ENCODE peak calls at places on chromosomes 12 and 14, in eight cellular contexts. I is cardiac septum, W is lung, Z is midbrain, R is ELR, L is pancreas, K is nucleus accumbens, H is putamen. T is an unnamed sample.

GRCh38 chr14:58821421-58821820 is 183.7 kb downstream of the DACT1 start:
- DNase-seq in I (no peak), W (no peak), Z (no peak), R (no peak), L (no peak), K (no peak), H (no peak), T (no peak)

GRCh38 chr12:104671407-104672095 is 214.8 kb downstream of the CHST11 start:
- DNase-seq in I (peak; percentile 94), W (peak; percentile 94), Z (peak; percentile 45), R (peak; percentile 97), L (peak; percentile 75), K (peak; percentile 66), H (peak; percentile 27), T (peak; percentile 98)

GRCh38 chr14:90816686-90817436 is 631 bp upstream of the TTC7B start:
- DNase-seq in I (no peak), W (no peak), Z (no peak), R (no peak), L (peak; percentile 80), K (no peak), H (no peak), T (no peak)

GRCh38 chr12:127657036-127657435 is 609.9 kb upstream of the TMEM132C start:
- DNase-seq in I (no peak), W (no peak), Z (no peak), R (no peak), L (no peak), K (no peak), H (no peak), T (no peak)

GRCh38 chr14:104879983-104880565 is 15.0 kb downstream of the CEP170B start:
- DNase-seq in I (no peak), W (no peak), Z (no peak), R (no peak), L (peak; percentile 56), K (no peak), H (no peak), T (no peak)

GRCh38 chr14:74299061-74299545 is 3.6 kb downstream of the ABCD4 start:
- DNase-seq in I (no peak), W (no peak), Z (peak; percentile 9), R (peak; percentile 59), L (no peak), K (no peak), H (peak; percentile 37), T (no peak)

GRCh38 chr14:99352688-99353280 is 80.8 kb upstream of the BCL11B start:
- DNase-seq in I (no peak), W (no peak), Z (no peak), R (no peak), L (no peak), K (no peak), H (no peak), T (no peak)

GRCh38 chr12:45469902-45470301 is 254.0 kb downstream of the ANO6 start:
- DNase-seq in I (no peak), W (no peak), Z (no peak), R (no peak), L (no peak), K (no peak), H (no peak), T (peak; percentile 7)

GRCh38 chr14:65303185-65303901 is 109.2 kb upstream of the FUT8 start:
- DNase-seq in I (no peak), W (no peak), Z (no peak), R (peak; percentile 53), L (no peak), K (no peak), H (no peak), T (peak; percentile 59)

GRCh38 chr14:34713681-34714319 is 593 bp downstream of the CFL2 start:
- DNase-seq in I (no peak), W (peak; percentile 31), Z (peak; percentile 47), R (peak; percentile 74), L (no peak), K (no peak), H (no peak), T (peak; percentile 68)

GRCh38 chr12:49108958-49109404 is 1.7 kb downstream of the LMBR1L start:
- DNase-seq in I (peak; percentile 83), W (peak; percentile 66), Z (no peak), R (peak; percentile 37), L (no peak), K (no peak), H (no peak), T (no peak)

GRCh38 chr12:19181666-19182426 is 52.3 kb downstream of the PLEKHA5 start:
- DNase-seq in I (no peak), W (no peak), Z (peak; percentile 42), R (peak; percentile 27), L (no peak), K (no peak), H (peak; percentile 24), T (no peak)

GRCh38 chr12:80293347-80293746 is 150.7 kb upstream of the PTPRQ start:
- DNase-seq in I (no peak), W (no peak), Z (no peak), R (peak; percentile 5), L (no peak), K (no peak), H (no peak), T (no peak)

GRCh38 chr12:130299574-130299973 is 38.1 kb upstream of the PIWIL1 start:
- DNase-seq in I (no peak), W (no peak), Z (no peak), R (no peak), L (no peak), K (no peak), H (no peak), T (no peak)

GRCh38 chr12:107092669-107093546 is 441 bp downstream of the CRY1 start:
- DNase-seq in I (no peak), W (peak; percentile 42), Z (peak; percentile 49), R (peak; percentile 74), L (peak; percentile 78), K (peak; percentile 24), H (peak; percentile 39), T (peak; percentile 87)

GRCh38 chr12:93469386-93469785 is 2.1 kb downstream of the MRPL42 start:
- DNase-seq in I (no peak), W (no peak), Z (no peak), R (no peak), L (no peak), K (no peak), H (no peak), T (no peak)

GRCh38 chr12:66203820-66204219 is 14.8 kb downstream of the IRAK3 start:
- DNase-seq in I (no peak), W (no peak), Z (no peak), R (no peak), L (no peak), K (no peak), H (no peak), T (peak; percentile 35)

GRCh38 chr12:65282840-65283239 is 4.4 kb downstream of the MSRB3 start:
- DNase-seq in I (no peak), W (no peak), Z (no peak), R (peak; percentile 26), L (no peak), K (no peak), H (no peak), T (no peak)

GRCh38 chr14:88481089-88481488 is 73.7 kb downstream of the PTPN21 start:
- DNase-seq in I (no peak), W (no peak), Z (no peak), R (no peak), L (no peak), K (no peak), H (no peak), T (no peak)

GRCh38 chr12:52980096-52980694 is 26.1 kb upstream of the EIF4B start:
- DNase-seq in I (no peak), W (no peak), Z (no peak), R (no peak), L (no peak), K (no peak), H (no peak), T (no peak)

T was measured in activated CD8-positive, alpha-beta T cell treated with anti-CD3 and anti-CD28 coated beads for 36 hours.